ENCODE peak calls at places on chromosomes 16 and 17, in four cellular contexts. N is MG63, O is transverse colon, L is cardiac muscle cell. J is an unnamed sample. For H3K36me3, the result is how much of the 10 kb centered on the place peaks cover.

GRCh38 chr16:9090101-9090959 is 1.1 kb upstream of the HAPSTR1 start:
- DNase-seq in N (peak), O (peak), L (no peak), J (peak)

GRCh38 chr17:73062726-73063125 is 29.8 kb downstream of the SLC39A11 start:
- DNase-seq in N (no peak), O (no peak), L (no peak), J (peak)

GRCh38 chr17:76673729-76674128 is 30.2 kb upstream of the ST6GALNAC1 start:
- DNase-seq in N (no peak), O (no peak), L (no peak), J (no peak)

GRCh38 chr17:81940538-81941483 is 3.7 kb upstream of the PYCR1 start:
- DNase-seq in N (no peak), O (no peak), L (no peak), J (peak)

GRCh38 chr17:71405101-71405500 is 715.7 kb upstream of the SOX9 start:
- DNase-seq in N (no peak), O (no peak), L (no peak), J (no peak)

GRCh38 chr17:76593338-76593737 is 7.7 kb upstream of the ST6GALNAC2 start:
- DNase-seq in N (no peak), O (no peak), L (no peak), J (peak)

GRCh38 chr16:8194795-8195194 is 395.5 kb downstream of the TMEM114 start:
- DNase-seq in N (no peak), O (no peak), L (no peak), J (peak)

GRCh38 chr16:85353839-85354622 is 241.8 kb upstream of the CIBAR2 start:
- DNase-seq in N (no peak), O (peak), L (no peak), J (no peak)

GRCh38 chr17:61312406-61313295 is 87.0 kb upstream of the TBX2 start:
- DNase-seq in N (no peak), O (no peak), L (no peak), J (no peak)

GRCh38 chr16:88978608-88979346 is 1.8 kb upstream of the CBFA2T3 start:
- DNase-seq in N (no peak), O (peak), L (no peak), J (no peak)

GRCh38 chr16:73057369-73058210 is 9.7 kb upstream of the ZFHX3 start:
- DNase-seq in N (no peak), O (no peak), L (peak), J (no peak)

GRCh38 chr16:57651344-57652333 is 16.5 kb upstream of the ADGRG3 start:
- DNase-seq in N (no peak), O (no peak), L (no peak), J (peak)

GRCh38 chr17:59848778-59849177 is 44.0 kb downstream of the TUBD1 start:
- DNase-seq in N (no peak), O (peak), L (peak), J (no peak)

GRCh38 chr17:32558997-32559650 is 72.3 kb downstream of the CDK5R1 start:
- DNase-seq in N (no peak), O (no peak), L (no peak), J (no peak)

GRCh38 chr17:16013943-16014407 is 14.4 kb downstream of the TTC19 start:
- DNase-seq in N (peak), O (no peak), L (peak), J (no peak)

GRCh38 chr16:71282943-71283342 is 6.3 kb downstream of the CMTR2 start:
- DNase-seq in N (no peak), O (no peak), L (no peak), J (no peak)

GRCh38 chr17:12510535-12510934 is 155.2 kb upstream of the MYOCD start:
- DNase-seq in N (no peak), O (no peak), L (no peak), J (no peak)

GRCh38 chr17:35912942-35913341 is 17.6 kb downstream of the RDM1 start:
- DNase-seq in N (no peak), O (no peak), L (no peak), J (no peak)

GRCh38 chr16:57107324-57107922 is 15.0 kb downstream of the CPNE2 start:
- DNase-seq in N (no peak), O (no peak), L (peak), J (no peak)

GRCh38 chr17:34503804-34504203 is 75.6 kb upstream of the TMEM132E start:
- DNase-seq in N (no peak), O (peak), L (peak), J (peak)

GRCh38 chr17:3636908-3637373 is 381 bp downstream of the CTNS start:
- DNase-seq in N (no peak), O (no peak), L (no peak), J (no peak)

GRCh38 chr16:2706611-2707311 is 13.3 kb downstream of the PRSS27 start:
- DNase-seq in N (no peak), O (no peak), L (no peak), J (no peak)

GRCh38 chr16:2705351-2705750 is 14.7 kb downstream of the PRSS27 start:
- DNase-seq in N (no peak), O (no peak), L (no peak), J (no peak)

GRCh38 chr16:2704983-2705275 is 15.1 kb downstream of the PRSS27 start:
- DNase-seq in N (no peak), O (no peak), L (no peak), J (no peak)

GRCh38 chr16:2707368-2708289 is 12.4 kb downstream of the PRSS27 start:
- DNase-seq in N (no peak), O (no peak), L (no peak), J (no peak)

GRCh38 chr16:2706085-2706484 is 13.9 kb downstream of the PRSS27 start:
- DNase-seq in N (no peak), O (no peak), L (no peak), J (no peak)
- H3K36me3 ChIP-seq in N (under half), O (under half), L (under half), J (under half)

GRCh38 chr16:19308392-19308791 is 22.9 kb downstream of the CLEC19A start:
- DNase-seq in N (no peak), O (no peak), L (no peak), J (no peak)
- H3K36me3 ChIP-seq in N (under half), O (under half), L (under half), J (under half)

GRCh38 chr17:48925991-48926342 is 17.8 kb downstream of the UBE2Z start:
- DNase-seq in N (no peak), O (no peak), L (no peak), J (no peak)
- H3K36me3 ChIP-seq in N (half or more), O (half or more), L (half or more), J (half or more)

GRCh38 chr17:75321506-75321905 is 32.3 kb upstream of the SLC25A19 start:
- DNase-seq in N (no peak), O (no peak), L (no peak), J (no peak)
- H3K36me3 ChIP-seq in N (half or more), O (under half), L (under half), J (half or more)

DNA sequence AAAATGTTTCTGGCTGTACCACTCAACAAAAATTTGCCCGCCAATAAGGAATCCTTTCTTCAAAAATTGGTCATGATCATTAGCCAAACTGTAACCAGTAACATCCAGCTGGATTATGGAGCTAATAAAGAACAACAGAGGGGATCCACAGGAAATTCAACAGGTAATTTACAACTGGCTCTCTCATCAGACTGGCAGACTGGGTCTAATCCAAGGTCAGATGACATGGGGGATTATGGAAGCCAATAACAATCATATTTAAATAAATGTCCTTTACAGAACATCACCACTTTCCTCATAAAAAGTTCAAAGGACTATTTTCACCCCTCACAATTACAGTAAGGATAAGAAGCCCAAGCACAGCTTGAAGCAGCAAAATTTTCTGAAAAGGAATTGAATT is 66.4 kb downstream of the KANSL1 start:
- DNase-seq in N (no peak), O (no peak), L (no peak), J (no peak)
- H3K36me3 ChIP-seq in N (under half), O (under half), L (under half), J (under half)

GRCh38 chr16:69936252-69936651 is 14.9 kb upstream of the CLEC18A start:
- DNase-seq in N (no peak), O (no peak), L (no peak), J (no peak)
- H3K36me3 ChIP-seq in N (under half), O (under half), L (under half), J (under half)

J was measured in WERI-Rb-1.